ENCODE peak calls at places on chromosome 3, in six cellular contexts. Y, O, A, K, G and P are unnamed samples.

GRCh38 chr3:186931487-186932280 is 1.4 kb downstream of the ST6GAL1 start:
- DNase-seq in A (peak; percentile 47), O (peak; percentile 79), K (peak; percentile 56), Y (peak; percentile 80), G (peak; percentile 57), P (peak; percentile 50)

GRCh38 chr3:159322322-159322939 is 520.6 kb downstream of the MFSD1 start:
- DNase-seq in O (peak; percentile 8), K (no peak), Y (peak; percentile 30), A (peak; percentile 84), G (peak; percentile 83), P (peak; percentile 40)

GRCh38 chr3:184505479-184505878 is 56.1 kb upstream of the EPHB3 start:
- DNase-seq in K (no peak), G (no peak), Y (no peak), O (no peak), A (no peak), P (no peak)

GRCh38 chr3:10951295-10951926 is 41.1 kb upstream of the SLC6A1 start:
- DNase-seq in Y (no peak), A (no peak), G (no peak), K (no peak), O (no peak), P (no peak)

GRCh38 chr3:25469609-25470008 is 41.5 kb downstream of the RARB start:
- DNase-seq in A (no peak), Y (no peak), G (no peak), K (no peak), O (no peak), P (no peak)

GRCh38 chr3:79810101-79810500 is 42.3 kb upstream of the ROBO1 start:
- DNase-seq in O (no peak), Y (no peak), K (no peak), A (no peak), G (no peak), P (no peak)

GRCh38 chr3:124860599-124860998 is 26.6 kb downstream of the ITGB5 start:
- DNase-seq in Y (no peak), A (no peak), G (no peak), O (peak; percentile 60), K (peak; percentile 89), P (peak; percentile 97)

GRCh38 chr3:73827204-73827603 is 202.5 kb upstream of the PDZRN3 start:
- DNase-seq in G (no peak), O (no peak), K (no peak), A (no peak), Y (no peak), P (no peak)

GRCh38 chr3:29746163-29746562 is 465.3 kb downstream of the RBMS3 start:
- DNase-seq in K (peak; percentile 84), A (no peak), Y (no peak), O (no peak), G (no peak), P (peak; percentile 8)

GRCh38 chr3:85005947-85006346 is 47.2 kb downstream of the CADM2 start:
- DNase-seq in O (no peak), Y (no peak), K (no peak), A (no peak), G (no peak), P (no peak)

GRCh38 chr3:16069149-16069922 is 105.1 kb upstream of the GALNT15 start:
- DNase-seq in O (peak; percentile 64), A (no peak), Y (no peak), G (no peak), K (peak; percentile 72), P (peak; percentile 74)

GRCh38 chr3:149000207-149000745 is 8.9 kb downstream of the GYG1 start:
- DNase-seq in O (no peak), Y (no peak), A (no peak), G (no peak), K (no peak), P (peak; percentile 50)

DNA sequence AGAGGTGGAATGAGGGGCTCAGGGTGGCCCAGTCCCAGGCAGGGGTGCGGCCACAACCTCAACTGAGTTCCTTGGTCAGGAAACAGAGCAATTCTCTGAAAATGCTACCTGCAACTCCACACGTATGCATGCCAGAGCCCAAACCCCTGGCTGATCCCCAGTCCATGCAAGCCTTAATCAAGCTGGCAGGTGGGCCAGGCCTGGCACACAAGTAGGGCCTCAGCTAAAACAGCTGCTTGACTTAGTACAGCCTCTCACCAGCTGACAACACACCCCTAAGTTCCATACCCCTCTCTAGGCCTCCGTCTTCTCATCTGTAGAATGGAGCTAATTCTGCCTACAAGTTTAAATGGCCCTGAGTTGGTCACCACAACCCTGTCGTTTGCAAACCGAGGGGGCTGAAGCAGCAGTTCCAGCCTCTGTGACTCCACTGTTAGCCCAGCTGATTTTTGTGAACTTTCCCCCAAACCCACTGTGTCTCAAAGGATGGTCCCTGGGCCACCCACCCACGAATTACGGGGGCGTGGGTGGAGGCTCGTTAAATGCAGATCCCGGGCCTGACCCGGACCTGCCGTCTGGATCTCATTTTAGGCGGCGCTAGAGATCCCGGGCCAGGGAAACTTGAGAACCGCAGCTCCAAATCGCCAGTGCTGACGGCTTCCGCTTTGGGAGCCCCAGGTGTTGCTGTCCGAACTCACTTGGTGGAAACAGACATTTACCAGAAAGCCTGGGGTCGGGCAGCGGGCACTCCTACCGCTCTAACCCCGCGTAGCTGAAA is 927 bp downstream of the CHDH start:
- DNase-seq in Y (peak; percentile 68), G (peak; percentile 76), K (peak; percentile 17), O (peak; percentile 71), A (peak; percentile 34), P (peak; percentile 47)
- TF ChIP-seq CTCF in Y (no peak), G (no peak), K (no peak), O (peak; percentile 39), A (no peak), P (no peak)

DNA sequence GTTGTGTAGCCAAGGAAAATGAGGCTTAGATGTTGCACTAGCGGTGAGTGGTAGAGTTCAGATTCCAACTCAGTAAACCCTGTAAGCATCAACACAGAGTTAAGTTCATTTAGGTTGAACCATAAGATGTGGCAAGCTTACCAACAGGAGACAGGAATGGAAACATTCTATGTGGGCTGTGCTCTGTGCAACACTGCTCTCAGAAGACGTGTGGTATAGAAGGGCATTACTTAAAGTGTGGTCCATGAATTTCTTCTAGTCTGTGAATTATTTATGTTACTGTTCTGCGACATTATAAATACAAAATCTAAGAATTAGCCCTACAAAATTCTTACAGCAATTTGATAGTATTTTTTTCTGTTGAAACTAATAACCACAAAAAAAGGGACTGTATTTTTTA is 213.3 kb downstream of the GRM7 start:
- DNase-seq in A (no peak), O (no peak), Y (no peak), K (no peak), G (no peak), P (no peak)
- TF ChIP-seq CTCF in A (peak; percentile 38), O (no peak), Y (no peak), K (no peak), G (no peak), P (no peak)

DNA sequence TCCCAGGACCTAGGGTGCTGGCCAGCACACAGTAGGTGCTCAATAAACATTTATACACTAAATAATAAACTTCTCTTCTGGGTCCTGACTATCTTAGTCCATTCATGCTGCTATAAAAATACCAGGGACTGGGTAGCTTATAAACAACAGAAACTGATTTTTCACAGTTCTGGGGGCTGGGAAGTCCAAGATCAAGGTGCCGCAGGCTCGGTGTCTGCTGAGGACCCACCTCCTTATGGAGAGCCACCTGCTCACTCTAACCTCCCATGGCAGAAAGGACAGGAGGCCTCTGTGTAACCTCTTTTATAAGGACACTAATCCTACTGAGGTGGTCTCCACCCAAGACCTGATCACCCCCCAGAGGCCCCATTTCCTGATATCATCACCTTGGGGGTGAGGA is 114.4 kb upstream of the IQSEC1 start:
- DNase-seq in Y (no peak), G (no peak), A (no peak), K (no peak), O (no peak), P (no peak)
- TF ChIP-seq CTCF in Y (no peak), G (no peak), A (no peak), K (no peak), O (no peak), P (no peak)

GRCh38 chr3:129938140-129938930 is 36.2 kb upstream of the TRH start:
- DNase-seq in K (no peak), Y (no peak), G (no peak), A (no peak), O (no peak), P (no peak)
- TF ChIP-seq CTCF in K (no peak), Y (no peak), G (no peak), A (peak; percentile 48), O (no peak), P (no peak)

DNA sequence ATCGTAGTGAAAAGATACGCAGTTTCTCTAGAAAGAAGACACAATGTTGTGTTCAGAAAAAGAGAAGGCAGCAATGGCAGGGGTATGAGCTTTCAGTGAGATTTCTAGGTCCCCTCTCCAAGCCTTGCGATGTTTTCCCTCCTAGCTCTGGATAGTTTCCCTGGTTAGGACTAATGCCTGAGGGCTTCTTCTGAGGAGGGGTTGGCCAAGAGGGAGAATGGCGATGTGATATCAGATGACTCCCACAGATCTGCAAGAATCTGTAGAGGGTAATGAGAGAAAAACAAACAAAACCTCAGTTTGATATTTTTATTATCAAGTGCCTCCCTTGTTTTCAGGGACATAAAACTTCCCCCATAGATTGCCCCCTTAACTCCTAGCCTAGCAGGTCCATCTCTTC is 4.1 kb upstream of the CLDN1 start:
- DNase-seq in Y (no peak), G (no peak), A (no peak), O (no peak), K (no peak), P (no peak)
- TF ChIP-seq CTCF in Y (no peak), G (no peak), A (no peak), O (no peak), K (no peak), P (no peak)

GRCh38 chr3:52792413-52792812 is 2.2 kb upstream of the ITIH3 start:
- DNase-seq in G (peak; percentile 63), K (no peak), O (no peak), A (peak; percentile 46), Y (no peak), P (no peak)
- TF ChIP-seq CTCF in G (peak; percentile 21), K (no peak), O (no peak), A (peak; percentile 61), Y (no peak), P (peak; percentile 10)